ENCODE peak calls at places on chromosomes 3 and 15, in seven cellular contexts. C is NCI-H1092 treated with DMSO at 0.1 percent for 48 hours; X is stimulated activated CD4-positive, alpha-beta T cell treated with anti-CD3 and anti-CD28 coated beads, Interleukin-1b, Interleukin-23, amount 100 ng/mL, for 1 hour; T is astrocyte of the spinal cord; G is stimulated activated CD8-positive, alpha-beta memory T cell treated with anti-CD3 and anti-CD28 coated beads, Interleukin-7, amount 100 ng/mL, for 24 hours; E is GM06990; D is suprapubic skin. Z is an unnamed sample.

GRCh38 chr3:168002786-168003368 is 92.8 kb downstream of the GOLIM4 start:
- DNase-seq in C (no peak), X (no peak), T (peak), G (no peak), E (no peak), D (no peak), Z (no peak)

GRCh38 chr3:4752201-4753072 is 226.8 kb upstream of the BHLHE40 start:
- DNase-seq in C (no peak), X (no peak), T (no peak), G (no peak), E (no peak), D (no peak), Z (no peak)

GRCh38 chr15:94723801-94724200 is 492.4 kb downstream of the MCTP2 start:
- DNase-seq in C (no peak), X (no peak), T (no peak), G (no peak), E (no peak), D (no peak), Z (no peak)

GRCh38 chr3:50373865-50374188 is 14.5 kb upstream of the TMEM115 start:
- DNase-seq in C (no peak), X (no peak), T (no peak), G (no peak), E (no peak), D (no peak), Z (no peak)

GRCh38 chr15:66838202-66838601 is 136.2 kb downstream of the SMAD6 start:
- DNase-seq in C (no peak), X (no peak), T (no peak), G (no peak), E (no peak), D (no peak), Z (no peak)

GRCh38 chr15:74333662-74334061 is 33.8 kb downstream of the CYP11A1 start:
- DNase-seq in C (no peak), X (no peak), T (no peak), G (no peak), E (no peak), D (no peak), Z (no peak)

GRCh38 chr3:64888840-64889239 is 201.0 kb upstream of the ADAMTS9 start:
- DNase-seq in C (no peak), X (no peak), T (no peak), G (no peak), E (no peak), D (no peak), Z (no peak)

GRCh38 chr3:123076496-123077418 is 9.9 kb downstream of the PDIA5 start:
- DNase-seq in C (peak), X (no peak), T (no peak), G (no peak), E (no peak), D (no peak), Z (no peak)

GRCh38 chr3:185270262-185270955 is 16.6 kb upstream of the EHHADH start:
- DNase-seq in C (peak), X (no peak), T (peak), G (no peak), E (no peak), D (no peak), Z (no peak)

GRCh38 chr3:141642215-141642614 is 95.9 kb upstream of the RNF7 start:
- DNase-seq in C (no peak), X (no peak), T (no peak), G (no peak), E (no peak), D (no peak), Z (no peak)

GRCh38 chr15:49134683-49135341 is 20.6 kb downstream of the COPS2 start:
- DNase-seq in C (no peak), X (no peak), T (peak), G (no peak), E (no peak), D (no peak), Z (no peak)

GRCh38 chr3:41975421-41976103 is 13.7 kb upstream of the ULK4 start:
- DNase-seq in C (no peak), X (no peak), T (no peak), G (no peak), E (no peak), D (no peak), Z (no peak)

GRCh38 chr15:75640483-75641175 is 605 bp upstream of the IMP3 start:
- DNase-seq in C (peak), X (peak), T (peak), G (peak), E (peak), D (peak), Z (no peak)

GRCh38 chr3:129794319-129795201 is 99.0 kb downstream of the TMCC1 start:
- DNase-seq in C (peak), X (no peak), T (peak), G (no peak), E (peak), D (peak), Z (no peak)

GRCh38 chr15:101242160-101242998 is 9.5 kb downstream of the CHSY1 start:
- DNase-seq in C (no peak), X (no peak), T (peak), G (no peak), E (peak), D (no peak), Z (no peak)

GRCh38 chr3:42376397-42376798 is 34.0 kb downstream of the LYZL4 start:
- DNase-seq in C (no peak), X (no peak), T (peak), G (peak), E (no peak), D (no peak), Z (no peak)

GRCh38 chr15:47194718-47195117 is 522.6 kb upstream of the SEMA6D start:
- DNase-seq in C (no peak), X (no peak), T (peak), G (no peak), E (no peak), D (no peak), Z (no peak)

GRCh38 chr15:72851586-72851985 is 68.0 kb upstream of the ADPGK start:
- DNase-seq in C (no peak), X (no peak), T (no peak), G (no peak), E (no peak), D (no peak), Z (no peak)

GRCh38 chr3:16102905-16103364 is 71.5 kb upstream of the GALNT15 start:
- DNase-seq in C (no peak), X (no peak), T (peak), G (no peak), E (no peak), D (no peak), Z (no peak)

GRCh38 chr3:151228291-151229125 is 25.5 kb upstream of the GPR171 start:
- DNase-seq in C (no peak), X (no peak), T (peak), G (no peak), E (no peak), D (no peak), Z (no peak)

GRCh38 chr3:50189274-50189673 is 2.1 kb upstream of the GNAT1 start:
- DNase-seq in C (peak), X (no peak), T (peak), G (no peak), E (no peak), D (no peak), Z (no peak)

GRCh38 chr3:33211444-33211843 is 7.2 kb downstream of the SUSD5 start:
- DNase-seq in C (no peak), X (no peak), T (peak), G (no peak), E (no peak), D (no peak), Z (no peak)

GRCh38 chr3:133843634-133844033 is 38.0 kb downstream of the SRPRB start:
- DNase-seq in C (no peak), X (no peak), T (peak), G (no peak), E (no peak), D (no peak), Z (no peak)

GRCh38 chr3:101381809-101382208 is 61.4 kb upstream of the IMPG2 start:
- DNase-seq in C (peak), X (no peak), T (peak), G (no peak), E (no peak), D (no peak), Z (no peak)

GRCh38 chr3:134527037-134527436 is 41.2 kb downstream of the CEP63 start:
- DNase-seq in C (no peak), X (no peak), T (no peak), G (no peak), E (peak), D (no peak), Z (no peak)

GRCh38 chr3:171784937-171785336 is 25.3 kb downstream of the PLD1 start:
- DNase-seq in C (no peak), X (no peak), T (no peak), G (no peak), E (no peak), D (no peak), Z (no peak)

GRCh38 chr15:60551147-60551780 is 72.3 kb upstream of the ICE2 start:
- DNase-seq in C (no peak), X (no peak), T (no peak), G (no peak), E (peak), D (no peak), Z (no peak)

GRCh38 chr15:69299451-69300128 is 878 bp downstream of the PAQR5 start:
- DNase-seq in C (no peak), X (no peak), T (no peak), G (no peak), E (no peak), D (no peak), Z (no peak)

GRCh38 chr3:45896069-45896468 is 9.7 kb downstream of the CCR9 start:
- DNase-seq in C (no peak), X (no peak), T (no peak), G (no peak), E (no peak), D (no peak), Z (no peak)

GRCh38 chr3:72307438-72308105 is 522.6 kb upstream of the PROK2 start:
- DNase-seq in C (no peak), X (no peak), T (peak), G (no peak), E (no peak), D (no peak), Z (no peak)

GRCh38 chr3:15458212-15458780 is 30.9 kb downstream of the EAF1 start:
- DNase-seq in C (no peak), X (no peak), T (no peak), G (no peak), E (no peak), D (no peak), Z (no peak)

GRCh38 chr15:40305281-40305680 is 2.5 kb downstream of the PLCB2 start:
- DNase-seq in C (no peak), X (no peak), T (no peak), G (no peak), E (no peak), D (no peak), Z (no peak)